ENCODE peak calls at places on chromosomes 3 and 15, in six cellular contexts. E is A549; U is adrenal gland; A is right lobe of liver; F is fibroblast of the aortic adventitia; O is CD8-positive, alpha-beta T cell. R is an unnamed sample.

GRCh38 chr15:73956276-73957086 is 30.2 kb downstream of the LOXL1 start:
- DNase-seq in E (no peak), U (no peak), A (no peak), F (peak; percentile 91), O (no peak), R (peak; percentile 92)

GRCh38 chr15:41827290-41827879 is 507 bp upstream of the JMJD7 start:
- DNase-seq in E (no peak), U (no peak), A (peak; percentile 57), F (no peak), O (no peak), R (no peak)

GRCh38 chr3:112320698-112321097 is 12.3 kb upstream of the CD200 start:
- DNase-seq in E (no peak), U (no peak), A (no peak), F (no peak), O (no peak), R (no peak)

GRCh38 chr3:111073186-111073585 is 1.6 kb downstream of the NECTIN3 start:
- DNase-seq in E (no peak), U (no peak), A (no peak), F (peak; percentile 38), O (no peak), R (peak; percentile 66)

GRCh38 chr3:123861081-123861836 is 22.9 kb downstream of the MYLK start:
- DNase-seq in E (no peak), U (no peak), A (no peak), F (no peak), O (no peak), R (no peak)

GRCh38 chr15:42091753-42092665 is 2.4 kb downstream of the PLA2G4D start:
- DNase-seq in E (no peak), U (no peak), A (no peak), F (peak; percentile 6), O (no peak), R (no peak)

GRCh38 chr3:192571197-192571791 is 156.0 kb downstream of the FGF12 start:
- DNase-seq in E (peak; percentile 6), U (peak; percentile 81), A (peak; percentile 65), F (peak; percentile 58), O (no peak), R (peak; percentile 58)

GRCh38 chr3:7897643-7898042 is 604.0 kb upstream of the LMCD1 start:
- DNase-seq in E (no peak), U (no peak), A (no peak), F (no peak), O (no peak), R (no peak)

GRCh38 chr3:59517448-59517847 is 467.6 kb upstream of the CFAP20DC start:
- DNase-seq in E (no peak), U (no peak), A (no peak), F (no peak), O (no peak), R (no peak)

GRCh38 chr3:10852031-10852795 is 36.2 kb downstream of the SLC6A11 start:
- DNase-seq in E (no peak), U (no peak), A (no peak), F (no peak), O (no peak), R (no peak)

GRCh38 chr3:16102187-16102561 is 72.3 kb upstream of the GALNT15 start:
- DNase-seq in E (no peak), U (no peak), A (no peak), F (no peak), O (no peak), R (no peak)

GRCh38 chr15:57545995-57546394 is 45.7 kb upstream of the MYZAP start:
- DNase-seq in E (no peak), U (no peak), A (no peak), F (no peak), O (no peak), R (no peak)

GRCh38 chr15:88300861-88301260 is 44.3 kb upstream of the NTRK3 start:
- DNase-seq in E (no peak), U (no peak), A (no peak), F (no peak), O (no peak), R (no peak)

GRCh38 chr15:89576417-89576773 is 1.1 kb downstream of the TICRR start:
- DNase-seq in E (no peak), U (no peak), A (no peak), F (peak; percentile 19), O (no peak), R (peak; percentile 30)

GRCh38 chr3:30266536-30266935 is 339.9 kb upstream of the TGFBR2 start:
- DNase-seq in E (no peak), U (no peak), A (no peak), F (peak; percentile 50), O (no peak), R (no peak)

GRCh38 chr3:119541547-119541946 is 17.9 kb downstream of the CD80 start:
- DNase-seq in E (no peak), U (no peak), A (no peak), F (no peak), O (no peak), R (no peak)

GRCh38 chr3:12479919-12480425 is 4.3 kb upstream of the TSEN2 start:
- DNase-seq in E (peak; percentile 82), U (no peak), A (no peak), F (peak; percentile 70), O (no peak), R (peak; percentile 69)

GRCh38 chr15:40695469-40695910 is 516 bp downstream of the RAD51 start:
- DNase-seq in E (peak; percentile 16), U (no peak), A (no peak), F (peak; percentile 42), O (no peak), R (peak; percentile 20)

GRCh38 chr3:121488628-121489027 is 57.2 kb downstream of the POLQ start:
- DNase-seq in E (no peak), U (no peak), A (no peak), F (no peak), O (no peak), R (no peak)

GRCh38 chr3:157705258-157705657 is 202.0 kb upstream of the VEPH1 start:
- DNase-seq in E (no peak), U (no peak), A (no peak), F (no peak), O (no peak), R (no peak)

GRCh38 chr3:157695586-157695985 is 192.4 kb upstream of the VEPH1 start:
- DNase-seq in E (no peak), U (no peak), A (no peak), F (no peak), O (no peak), R (peak; percentile 28)

GRCh38 chr3:157700405-157700804 is 197.2 kb upstream of the VEPH1 start:
- DNase-seq in E (no peak), U (no peak), A (no peak), F (no peak), O (no peak), R (peak; percentile 2)
- TF ChIP-seq CTCF in E (no peak), U (no peak), A (no peak), F (no peak), O (no peak), R (no peak)

GRCh38 chr15:45645026-45645980 is 10.5 kb downstream of the SQOR start:
- DNase-seq in E (no peak), U (no peak), A (no peak), F (peak; percentile 94), O (no peak), R (peak; percentile 85)

GRCh38 chr15:45647828-45648227 is 13.0 kb downstream of the SQOR start:
- DNase-seq in E (no peak), U (no peak), A (no peak), F (no peak), O (no peak), R (no peak)

GRCh38 chr15:45646220-45646619 is 11.4 kb downstream of the SQOR start:
- DNase-seq in E (no peak), U (no peak), A (no peak), F (peak; percentile 71), O (no peak), R (peak; percentile 59)

GRCh38 chr15:45650889-45651525 is 16.2 kb downstream of the SQOR start:
- DNase-seq in E (no peak), U (no peak), A (no peak), F (no peak), O (no peak), R (no peak)

DNA sequence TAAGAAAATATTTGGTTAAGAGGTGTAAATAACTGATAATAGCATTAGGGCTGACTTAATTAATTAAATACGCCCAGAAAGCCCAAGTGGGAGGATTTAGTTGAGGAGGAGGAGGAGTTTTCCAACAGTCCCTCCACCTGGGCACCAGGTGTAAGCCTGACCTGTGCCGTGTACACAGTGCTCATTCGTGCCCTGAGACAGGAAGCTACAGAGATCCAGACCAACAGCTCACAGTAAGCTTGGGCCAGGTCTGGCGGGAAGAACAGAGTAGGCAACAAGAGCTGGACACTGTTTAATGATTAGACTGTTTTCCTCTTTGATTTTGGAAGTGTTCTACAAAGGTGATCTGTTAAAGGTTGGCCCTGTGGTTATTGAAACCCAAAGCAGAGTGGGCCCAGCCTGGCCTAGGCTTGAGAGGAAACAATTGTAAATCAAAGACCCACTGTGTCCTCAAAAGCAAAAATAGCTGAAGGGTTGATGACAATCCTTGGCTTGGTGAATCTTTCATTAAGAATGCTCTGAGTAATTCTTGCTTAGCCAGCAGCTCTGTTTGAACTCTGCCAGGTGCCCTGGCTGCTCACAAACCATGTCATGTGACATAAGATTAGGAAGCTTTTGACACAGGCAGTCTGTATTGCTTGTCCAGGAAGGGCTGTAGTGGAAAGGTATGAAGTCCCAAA is 13.8 kb downstream of the SQOR start:
- DNase-seq in E (peak; percentile 24), U (peak; percentile 80), A (peak; percentile 75), F (peak; percentile 73), O (no peak), R (peak; percentile 76)
- H3K4me3 ChIP-seq in E (no peak overlapping the region), U (no peak overlapping the region), A (no peak overlapping the region), F (no peak overlapping the region), O (no peak overlapping the region), R (no peak overlapping the region)

GRCh38 chr3:149971403-149972075 is 844 bp upstream of the PFN2 start:
- DNase-seq in E (peak; percentile 47), U (peak; percentile 75), A (peak; percentile 49), F (peak; percentile 66), O (peak; percentile 32), R (peak; percentile 71)

GRCh38 chr3:149970716-149971402 is at the start of gene PFN2:
- DNase-seq in E (peak; percentile 40), U (peak; percentile 77), A (peak; percentile 62), F (peak; percentile 67), O (peak; percentile 51), R (peak; percentile 68)

GRCh38 chr3:149977391-149977790 is 6.7 kb upstream of the PFN2 start:
- DNase-seq in E (no peak), U (no peak), A (no peak), F (peak; percentile 92), O (no peak), R (no peak)

GRCh38 chr3:149969945-149970715 is 565 bp downstream of the PFN2 start:
- DNase-seq in E (peak; percentile 29), U (peak; percentile 91), A (peak; percentile 80), F (peak; percentile 92), O (peak; percentile 79), R (peak; percentile 85)

GRCh38 chr3:149975919-149976318 is 5.2 kb upstream of the PFN2 start:
- DNase-seq in E (no peak), U (no peak), A (no peak), F (no peak), O (no peak), R (no peak)
- TF ChIP-seq CTCF in E (no peak), U (no peak), A (no peak), F (no peak), O (no peak), R (no peak)

DNA sequence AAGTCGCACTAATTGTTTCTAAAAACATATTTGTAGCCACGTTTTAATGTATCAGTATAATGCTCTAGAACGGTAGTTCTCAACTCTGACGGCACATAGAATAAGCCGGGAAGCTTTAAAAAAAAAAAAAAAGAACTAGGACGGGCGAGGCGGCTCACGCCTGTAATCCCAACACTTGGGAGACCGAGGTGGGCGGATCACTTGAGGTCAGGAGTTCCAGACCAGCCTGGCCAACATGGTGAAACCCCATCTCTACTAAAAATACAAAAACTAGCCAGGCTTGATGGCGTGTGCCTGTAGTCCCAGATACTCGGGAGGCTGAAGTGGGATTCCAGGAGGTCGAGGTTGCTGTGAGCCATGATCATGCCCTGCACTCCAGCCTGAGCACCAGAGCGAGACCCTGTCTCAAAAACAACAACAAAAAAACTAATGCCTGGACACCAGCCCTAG is 655 bp upstream of the MON1A start:
- DNase-seq in E (no peak), U (no peak), A (no peak), F (no peak), O (no peak), R (no peak)
- H3K4me3 ChIP-seq in E (peak overlapping the region; percentile 68), U (peak overlapping the region; percentile 66), A (peak overlapping the region; percentile 92), F (peak overlapping the region; percentile 86), O (peak overlapping the region; percentile 99), R (peak overlapping the region; percentile 88)

R was measured in fibroblast of mammary gland.